ENCODE peak calls at places on chromosomes 16 and 17, in six cellular contexts. One of them, this sample, is unnamed.

GRCh38 chr17:44360826-44361225 is 2.8 kb downstream of the FAM171A2 start:
- DNase-seq in A549: no peak
- DNase-seq in HCT116: no peak
- DNase-seq in ovary: peak; percentile 94
- DNase-seq in IMR-90: peak; percentile 68
- DNase-seq in prostate gland: no peak
- DNase-seq in this sample: peak; percentile 54

GRCh38 chr17:7982666-7983065 is 19.7 kb upstream of the GUCY2D start:
- DNase-seq in A549: no peak
- DNase-seq in HCT116: no peak
- DNase-seq in ovary: no peak
- DNase-seq in IMR-90: peak; percentile 14
- DNase-seq in prostate gland: no peak
- DNase-seq in this sample: no peak

GRCh38 chr17:27376637-27377547 is 79.4 kb upstream of the KSR1 start:
- DNase-seq in A549: peak; percentile 37
- DNase-seq in HCT116: peak; percentile 23
- DNase-seq in ovary: no peak
- DNase-seq in IMR-90: peak; percentile 44
- DNase-seq in prostate gland: no peak
- DNase-seq in this sample: no peak

GRCh38 chr17:28271431-28271830 is 47.6 kb upstream of the TMEM97 start:
- DNase-seq in A549: no peak
- DNase-seq in HCT116: no peak
- DNase-seq in ovary: no peak
- DNase-seq in IMR-90: no peak
- DNase-seq in prostate gland: no peak
- DNase-seq in this sample: no peak

GRCh38 chr16:8594149-8594666 is 3.9 kb upstream of the TMEM114 start:
- DNase-seq in A549: no peak
- DNase-seq in HCT116: no peak
- DNase-seq in ovary: no peak
- DNase-seq in IMR-90: no peak
- DNase-seq in prostate gland: no peak
- DNase-seq in this sample: no peak

GRCh38 chr17:3911271-3912053 is 4.8 kb downstream of the P2RX1 start:
- DNase-seq in A549: no peak
- DNase-seq in HCT116: no peak
- DNase-seq in ovary: no peak
- DNase-seq in IMR-90: no peak
- DNase-seq in prostate gland: no peak
- DNase-seq in this sample: no peak

GRCh38 chr16:67112591-67113399 is 3.1 kb downstream of the PHAF1 start:
- DNase-seq in A549: no peak
- DNase-seq in HCT116: no peak
- DNase-seq in ovary: no peak
- DNase-seq in IMR-90: no peak
- DNase-seq in prostate gland: peak; percentile 64
- DNase-seq in this sample: no peak

GRCh38 chr17:43713494-43714162 is 45.0 kb downstream of the SOST start:
- DNase-seq in A549: no peak
- DNase-seq in HCT116: no peak
- DNase-seq in ovary: no peak
- DNase-seq in IMR-90: no peak
- DNase-seq in prostate gland: no peak
- DNase-seq in this sample: peak; percentile 19

GRCh38 chr17:82536220-82537201 is 17.0 kb downstream of the FOXK2 start:
- DNase-seq in A549: no peak
- DNase-seq in HCT116: no peak
- DNase-seq in ovary: peak; percentile 80
- DNase-seq in IMR-90: peak; percentile 86
- DNase-seq in prostate gland: peak; percentile 30
- DNase-seq in this sample: peak; percentile 87

GRCh38 chr17:81416612-81417011 is 21.4 kb downstream of the BAHCC1 start:
- DNase-seq in A549: no peak
- DNase-seq in HCT116: no peak
- DNase-seq in ovary: no peak
- DNase-seq in IMR-90: no peak
- DNase-seq in prostate gland: no peak
- DNase-seq in this sample: no peak

GRCh38 chr17:82985973-82986372 is 93.4 kb upstream of the METRNL start:
- DNase-seq in A549: no peak
- DNase-seq in HCT116: no peak
- DNase-seq in ovary: no peak
- DNase-seq in IMR-90: peak; percentile 46
- DNase-seq in prostate gland: no peak
- DNase-seq in this sample: peak; percentile 43

GRCh38 chr17:59165933-59166342 is 10.4 kb downstream of the PRR11 start:
- DNase-seq in A549: peak; percentile 62
- DNase-seq in HCT116: peak; percentile 49
- DNase-seq in ovary: no peak
- DNase-seq in IMR-90: peak; percentile 60
- DNase-seq in prostate gland: no peak
- DNase-seq in this sample: peak; percentile 79

GRCh38 chr17:73363788-73364522 is 52.2 kb upstream of the CDC42EP4 start:
- DNase-seq in A549: no peak
- DNase-seq in HCT116: no peak
- DNase-seq in ovary: no peak
- DNase-seq in IMR-90: no peak
- DNase-seq in prostate gland: no peak
- DNase-seq in this sample: no peak

GRCh38 chr16:85173077-85173980 is 61.1 kb upstream of the CIBAR2 start:
- DNase-seq in A549: peak; percentile 67
- DNase-seq in HCT116: peak; percentile 34
- DNase-seq in ovary: peak; percentile 82
- DNase-seq in IMR-90: peak; percentile 97
- DNase-seq in prostate gland: no peak
- DNase-seq in this sample: no peak

GRCh38 chr17:59783221-59784016 is 76.0 kb downstream of the VMP1 start:
- DNase-seq in A549: peak; percentile 90
- DNase-seq in HCT116: peak; percentile 80
- DNase-seq in ovary: no peak
- DNase-seq in IMR-90: peak; percentile 60
- DNase-seq in prostate gland: no peak
- DNase-seq in this sample: no peak

GRCh38 chr16:31451681-31452351 is 7.5 kb upstream of the ARMC5 start:
- DNase-seq in A549: peak; percentile 85
- DNase-seq in HCT116: peak; percentile 65
- DNase-seq in ovary: peak; percentile 59
- DNase-seq in IMR-90: peak; percentile 80
- DNase-seq in prostate gland: peak; percentile 65
- DNase-seq in this sample: peak; percentile 72

GRCh38 chr17:61410100-61410551 is 10.5 kb downstream of the TBX2 start:
- DNase-seq in A549: no peak
- DNase-seq in HCT116: no peak
- DNase-seq in ovary: no peak
- DNase-seq in IMR-90: no peak
- DNase-seq in prostate gland: no peak
- DNase-seq in this sample: no peak

GRCh38 chr16:66711581-66711980 is 15.0 kb upstream of the CMTM4 start:
- DNase-seq in A549: no peak
- DNase-seq in HCT116: no peak
- DNase-seq in ovary: no peak
- DNase-seq in IMR-90: no peak
- DNase-seq in prostate gland: no peak
- DNase-seq in this sample: no peak

GRCh38 chr17:35684046-35684802 is 47.2 kb upstream of the RASL10B start:
- DNase-seq in A549: peak; percentile 14
- DNase-seq in HCT116: no peak
- DNase-seq in ovary: no peak
- DNase-seq in IMR-90: peak; percentile 65
- DNase-seq in prostate gland: no peak
- DNase-seq in this sample: no peak

GRCh38 chr16:82633964-82634600 is 7.3 kb downstream of the CDH13 start:
- DNase-seq in A549: no peak
- DNase-seq in HCT116: no peak
- DNase-seq in ovary: no peak
- DNase-seq in IMR-90: peak; percentile 46
- DNase-seq in prostate gland: peak; percentile 58
- DNase-seq in this sample: no peak

DNA sequence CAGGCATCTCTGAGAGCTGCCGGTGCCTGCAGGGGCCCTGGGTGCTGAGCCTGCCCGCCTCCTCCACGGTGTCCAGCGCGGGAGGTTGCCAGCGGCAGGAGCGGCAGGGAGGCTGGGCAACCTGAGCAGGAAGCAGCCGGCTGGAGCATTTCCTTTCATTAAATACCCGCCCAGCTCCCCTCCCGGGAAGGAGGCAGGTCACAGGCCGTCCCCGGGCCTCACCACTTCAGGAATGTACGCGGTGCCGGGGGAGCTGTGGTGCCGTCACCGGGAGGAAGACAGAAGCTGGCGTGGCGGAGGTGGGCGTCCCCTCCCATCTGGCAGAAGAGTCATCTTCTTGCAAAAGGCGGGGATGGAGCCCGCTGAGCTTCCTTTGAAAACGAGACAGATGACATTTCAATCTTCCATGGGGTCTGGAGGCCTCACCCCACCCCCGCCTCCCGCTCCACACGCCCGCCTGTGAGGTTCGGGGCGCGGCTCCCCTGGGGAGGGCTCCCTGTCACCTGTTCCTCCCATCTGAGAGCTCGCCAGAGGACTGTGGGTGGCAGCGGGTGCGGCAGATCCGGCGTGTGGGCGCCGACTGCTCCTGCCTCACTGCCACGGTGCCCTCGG is 16.0 kb downstream of the SOX8 start:
- DNase-seq in A549: peak; percentile 49
- DNase-seq in HCT116: no peak
- DNase-seq in ovary: no peak
- DNase-seq in IMR-90: peak; percentile 41
- DNase-seq in prostate gland: peak; percentile 46
- DNase-seq in this sample: no peak
- H3K4me3 ChIP-seq in A549: peak overlapping the region; percentile 33
- H3K4me3 ChIP-seq in HCT116: peak overlapping the region; percentile 50
- H3K4me3 ChIP-seq in ovary: no peak overlapping the region
- H3K4me3 ChIP-seq in IMR-90: no peak overlapping the region
- H3K4me3 ChIP-seq in prostate gland: peak overlapping the region; percentile 5
- H3K4me3 ChIP-seq in this sample: no peak overlapping the region

GRCh38 chr16:57365826-57366536 is 6.3 kb upstream of the CX3CL1 start:
- DNase-seq in A549: no peak
- DNase-seq in HCT116: no peak
- DNase-seq in ovary: no peak
- DNase-seq in IMR-90: no peak
- DNase-seq in prostate gland: no peak
- DNase-seq in this sample: no peak

GRCh38 chr16:57364143-57364542 is 5.6 kb downstream of the CCL22 start:
- DNase-seq in A549: no peak
- DNase-seq in HCT116: no peak
- DNase-seq in ovary: no peak
- DNase-seq in IMR-90: no peak
- DNase-seq in prostate gland: no peak
- DNase-seq in this sample: no peak

GRCh38 chr16:57367111-57367752 is 5.1 kb upstream of the CX3CL1 start:
- DNase-seq in A549: no peak
- DNase-seq in HCT116: no peak
- DNase-seq in ovary: no peak
- DNase-seq in IMR-90: no peak
- DNase-seq in prostate gland: peak; percentile 24
- DNase-seq in this sample: peak; percentile 40

GRCh38 chr16:57371494-57372371 is 557 bp upstream of the CX3CL1 start:
- DNase-seq in A549: no peak
- DNase-seq in HCT116: no peak
- DNase-seq in ovary: no peak
- DNase-seq in IMR-90: no peak
- DNase-seq in prostate gland: no peak
- DNase-seq in this sample: no peak

GRCh38 chr16:57366544-57367040 is 5.7 kb upstream of the CX3CL1 start:
- DNase-seq in A549: no peak
- DNase-seq in HCT116: no peak
- DNase-seq in ovary: no peak
- DNase-seq in IMR-90: no peak
- DNase-seq in prostate gland: no peak
- DNase-seq in this sample: no peak
- TF ChIP-seq POLR2A in A549: no peak
- TF ChIP-seq POLR2A in HCT116: no peak
- TF ChIP-seq POLR2A in ovary: no peak
- TF ChIP-seq POLR2A in IMR-90: no peak
- TF ChIP-seq POLR2A in prostate gland: no peak
- TF ChIP-seq POLR2A in this sample: no peak

GRCh38 chr17:30506423-30506822 is 29.2 kb downstream of the GOSR1 start:
- DNase-seq in A549: no peak
- DNase-seq in HCT116: no peak
- DNase-seq in ovary: no peak
- DNase-seq in IMR-90: no peak
- DNase-seq in prostate gland: no peak
- DNase-seq in this sample: no peak
- H3K4me3 ChIP-seq in A549: no peak overlapping the region
- H3K4me3 ChIP-seq in HCT116: no peak overlapping the region
- H3K4me3 ChIP-seq in ovary: no peak overlapping the region
- H3K4me3 ChIP-seq in IMR-90: no peak overlapping the region
- H3K4me3 ChIP-seq in prostate gland: no peak overlapping the region
- H3K4me3 ChIP-seq in this sample: no peak overlapping the region

GRCh38 chr17:75774988-75775668 is 9.5 kb upstream of the UNK start:
- DNase-seq in A549: no peak
- DNase-seq in HCT116: no peak
- DNase-seq in ovary: no peak
- DNase-seq in IMR-90: peak; percentile 44
- DNase-seq in prostate gland: no peak
- DNase-seq in this sample: no peak

GRCh38 chr17:75778861-75779249 is 5.8 kb upstream of the UNK start:
- DNase-seq in A549: peak; percentile 74
- DNase-seq in HCT116: no peak
- DNase-seq in ovary: no peak
- DNase-seq in IMR-90: peak; percentile 35
- DNase-seq in prostate gland: no peak
- DNase-seq in this sample: no peak

GRCh38 chr17:75777243-75777922 is 7.2 kb upstream of the UNK start:
- DNase-seq in A549: no peak
- DNase-seq in HCT116: no peak
- DNase-seq in ovary: no peak
- DNase-seq in IMR-90: no peak
- DNase-seq in prostate gland: no peak
- DNase-seq in this sample: no peak

GRCh38 chr17:75774471-75774987 is 9.5 kb upstream of the GALK1 start:
- DNase-seq in A549: no peak
- DNase-seq in HCT116: no peak
- DNase-seq in ovary: no peak
- DNase-seq in IMR-90: no peak
- DNase-seq in prostate gland: no peak
- DNase-seq in this sample: no peak

DNA sequence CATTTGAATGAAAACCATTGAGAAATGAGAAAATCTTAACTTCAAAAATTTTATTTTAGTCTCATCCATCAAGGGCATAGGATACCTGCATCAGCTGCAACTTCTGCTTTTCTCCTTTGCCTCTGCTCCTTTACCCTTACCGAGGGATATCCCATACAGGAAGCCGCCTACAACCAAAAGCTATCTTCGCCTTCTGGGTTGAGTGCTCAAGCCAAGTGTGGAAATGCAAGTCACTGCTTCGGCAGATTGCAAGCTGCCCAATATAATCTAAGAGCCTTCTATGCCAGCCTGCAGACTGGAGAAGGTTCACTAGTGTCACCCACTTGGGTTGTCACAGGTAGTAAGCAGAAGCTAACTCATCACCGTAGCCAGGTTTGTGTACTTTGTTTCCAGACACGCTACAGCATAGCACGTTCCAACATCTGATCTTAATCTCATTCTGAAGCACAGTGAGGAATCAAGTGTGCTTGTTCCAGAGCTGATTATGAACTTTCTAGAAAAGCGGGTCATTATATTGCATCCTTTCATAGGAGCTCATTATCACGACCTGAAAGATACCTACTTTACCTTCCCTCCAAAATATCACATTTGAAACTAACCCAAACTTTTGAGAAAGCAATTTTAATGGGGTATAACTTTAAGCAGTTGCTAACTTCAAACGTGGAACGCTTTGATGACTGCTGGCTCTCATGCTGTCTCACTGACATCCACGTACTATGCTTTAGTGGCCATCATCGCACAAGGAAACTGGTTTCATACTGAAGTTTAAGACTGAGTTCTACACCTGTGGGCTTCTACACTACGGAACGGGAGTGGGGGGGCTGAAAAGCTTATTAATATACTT is 8.0 kb upstream of the UNK start:
- DNase-seq in A549: no peak
- DNase-seq in HCT116: no peak
- DNase-seq in ovary: no peak
- DNase-seq in IMR-90: no peak
- DNase-seq in prostate gland: no peak
- DNase-seq in this sample: peak; percentile 36
- TF ChIP-seq POLR2A in A549: no peak
- TF ChIP-seq POLR2A in HCT116: peak; percentile 45
- TF ChIP-seq POLR2A in ovary: no peak
- TF ChIP-seq POLR2A in IMR-90: peak; percentile 40
- TF ChIP-seq POLR2A in prostate gland: no peak
- TF ChIP-seq POLR2A in this sample: no peak

This sample was measured in thyroid gland.